ENCODE peak calls at places on chromosome 10, in seven cellular contexts. O is testis; D is BJ; E is astrocyte of the spinal cord; W is brain microvascular endothelial cell; X is CD4-positive, alpha-beta T cell; B is coronary artery. S is an unnamed sample.

GRCh38 chr10:45569471-45569870 is 103.1 kb downstream of the ZFAND4 start:
- DNase-seq in B (no peak), O (no peak), X (no peak), D (no peak), E (no peak), W (no peak), S (no peak)

GRCh38 chr10:11849272-11849671 is 26.1 kb downstream of the PROSER2 start:
- DNase-seq in X (no peak), D (no peak), O (no peak), B (no peak), W (no peak), E (no peak), S (no peak)

GRCh38 chr10:7412482-7413251 is 1.8 kb upstream of the SFMBT2 start:
- DNase-seq in D (no peak), X (peak; percentile 8), E (no peak), W (no peak), O (peak; percentile 63), B (no peak), S (no peak)

GRCh38 chr10:43282881-43283280 is 16.0 kb upstream of the RASGEF1A start:
- DNase-seq in X (no peak), O (no peak), B (no peak), E (no peak), W (no peak), D (no peak), S (no peak)

GRCh38 chr10:119687192-119688032 is 36.2 kb downstream of the BAG3 start:
- DNase-seq in O (no peak), B (no peak), E (peak; percentile 67), X (no peak), D (no peak), W (no peak), S (peak; percentile 61)

GRCh38 chr10:22554481-22555182 is 159.7 kb downstream of the PIP4K2A start:
- DNase-seq in B (peak; percentile 80), D (peak; percentile 17), O (peak; percentile 80), X (no peak), E (peak; percentile 91), W (peak; percentile 81), S (peak; percentile 91)

GRCh38 chr10:102452672-102453340 is 1.5 kb upstream of the C10orf95 start:
- DNase-seq in B (no peak), W (peak; percentile 71), E (peak; percentile 71), X (no peak), O (no peak), D (peak; percentile 58), S (peak; percentile 56)

GRCh38 chr10:60430017-60430416 is 40.3 kb upstream of the ANK3 start:
- DNase-seq in E (peak; percentile 89), B (no peak), O (no peak), W (peak; percentile 82), X (no peak), D (peak; percentile 26), S (peak; percentile 58)

GRCh38 chr10:43427166-43427825 is 9.6 kb upstream of the ZNF487 start:
- DNase-seq in O (no peak), W (no peak), B (no peak), E (no peak), D (no peak), X (peak; percentile 44), S (no peak)

GRCh38 chr10:47260505-47261111 is 39.4 kb upstream of the GDF10 start:
- DNase-seq in X (no peak), O (peak; percentile 48), D (no peak), E (no peak), B (no peak), W (no peak), S (no peak)

GRCh38 chr10:71253981-71254818 is 41.8 kb downstream of the UNC5B start:
- DNase-seq in W (no peak), E (no peak), O (no peak), D (no peak), B (no peak), X (no peak), S (no peak)

GRCh38 chr10:66999762-67000161 is 73.9 kb downstream of the LRRTM3 start:
- DNase-seq in W (no peak), E (no peak), X (no peak), O (no peak), D (no peak), B (no peak), S (no peak)

GRCh38 chr10:71852335-71852937 is 1.4 kb upstream of the PSAP start:
- DNase-seq in W (no peak), D (no peak), E (no peak), O (no peak), B (no peak), X (no peak), S (no peak)

GRCh38 chr10:43132796-43133195 is 5.4 kb upstream of the CSGALNACT2 start:
- DNase-seq in W (no peak), O (no peak), E (no peak), B (no peak), X (no peak), D (no peak), S (no peak)

GRCh38 chr10:80158598-80159127 is 26.1 kb downstream of the PLAC9 start:
- DNase-seq in O (peak; percentile 74), D (peak; percentile 97), X (no peak), W (peak; percentile 95), E (peak; percentile 97), B (peak; percentile 96), S (peak; percentile 98)

GRCh38 chr10:15236340-15236739 is 67.8 kb upstream of the NMT2 start:
- DNase-seq in D (no peak), E (peak; percentile 27), W (peak; percentile 46), O (no peak), B (no peak), X (no peak), S (peak; percentile 38)

GRCh38 chr10:131453772-131454634 is 142.5 kb upstream of the TCERG1L start:
- DNase-seq in D (no peak), B (peak; percentile 71), W (peak; percentile 16), X (peak; percentile 52), O (peak; percentile 93), E (no peak), S (peak; percentile 20)

GRCh38 chr10:75191821-75192568 is 18.6 kb upstream of the VDAC2 start:
- DNase-seq in B (peak; percentile 78), D (peak; percentile 77), E (peak; percentile 79), X (no peak), W (peak; percentile 89), O (peak; percentile 58), S (peak; percentile 88)

GRCh38 chr10:103188853-103189252 is 4.2 kb downstream of the NT5C2 start:
- DNase-seq in X (no peak), W (no peak), E (peak; percentile 30), O (no peak), D (no peak), B (no peak), S (peak; percentile 43)

GRCh38 chr10:27744478-27745379 is 890 bp downstream of the MKX start:
- DNase-seq in D (no peak), W (no peak), B (peak; percentile 81), X (no peak), O (peak; percentile 18), E (peak; percentile 33), S (no peak)

GRCh38 chr10:29517352-29517923 is 117.3 kb downstream of the SVIL start:
- DNase-seq in E (peak; percentile 38), D (no peak), O (peak; percentile 69), X (no peak), B (no peak), W (peak; percentile 46), S (peak; percentile 68)

GRCh38 chr10:29646238-29646902 is 11.6 kb upstream of the SVIL start:
- DNase-seq in X (no peak), O (no peak), B (no peak), D (no peak), W (peak; percentile 75), E (peak; percentile 58), S (peak; percentile 68)

GRCh38 chr10:100342627-100342972 is 4.4 kb upstream of the SCD start:
- DNase-seq in W (no peak), O (no peak), E (no peak), D (no peak), B (no peak), X (no peak), S (no peak)
- TF ChIP-seq CTCF in W (no peak), O (no peak), E (no peak), D (no peak), B (no peak), X (no peak), S (no peak)

DNA sequence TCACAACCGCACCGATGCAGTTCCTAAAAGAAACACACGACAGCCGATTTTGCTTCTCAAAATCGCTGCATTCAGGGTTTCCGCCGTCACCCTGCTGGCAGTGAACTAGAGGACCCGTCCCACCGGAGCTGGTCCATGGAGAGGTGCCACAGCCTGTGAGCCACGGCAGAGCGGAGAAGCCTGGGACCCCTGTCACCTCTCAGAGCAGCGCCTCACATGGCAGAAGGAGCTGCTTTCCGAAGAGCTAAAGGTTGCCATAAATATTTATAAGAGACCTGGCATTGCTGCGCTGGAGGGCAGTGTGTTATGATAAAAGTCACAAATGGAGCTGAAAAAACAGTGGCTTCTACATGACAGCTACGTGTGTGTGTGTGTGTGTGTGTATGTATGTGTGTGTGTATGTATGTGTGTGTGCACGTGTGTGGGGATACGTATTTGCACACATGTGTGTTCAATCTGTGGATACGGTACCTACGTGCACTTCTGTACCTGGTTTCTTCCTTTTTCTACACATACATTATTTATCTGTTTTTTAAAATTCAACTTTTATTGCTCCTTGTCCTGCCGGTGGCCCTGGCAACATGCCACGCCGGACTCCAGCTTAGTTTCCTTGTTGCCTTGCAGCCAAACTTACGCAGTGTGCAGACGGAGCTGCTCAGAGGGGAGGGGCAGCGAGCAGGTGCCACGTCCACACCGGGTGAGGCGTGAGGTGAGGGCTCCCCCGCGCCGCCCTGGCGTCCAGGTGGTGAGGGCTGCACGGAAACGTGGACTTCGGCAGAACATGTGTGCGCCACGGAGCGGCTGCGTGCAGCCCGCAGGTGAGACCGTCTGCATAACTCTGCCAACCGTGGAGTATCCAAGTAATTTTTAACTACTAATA is 115.2 kb upstream of the PITRM1 start:
- DNase-seq in O (no peak), D (no peak), W (no peak), E (no peak), B (no peak), X (no peak), S (no peak)
- TF ChIP-seq CTCF in O (no peak), D (no peak), W (no peak), E (no peak), B (no peak), X (no peak), S (no peak)

GRCh38 chr10:79103078-79103477 is 34.3 kb downstream of the ZMIZ1 start:
- DNase-seq in D (no peak), O (no peak), B (no peak), X (no peak), W (no peak), E (no peak), S (no peak)

GRCh38 chr10:79101560-79101971 is 32.8 kb downstream of the ZMIZ1 start:
- DNase-seq in X (no peak), O (no peak), D (no peak), W (no peak), E (no peak), B (no peak), S (no peak)

GRCh38 chr10:79100761-79101160 is 32.0 kb downstream of the ZMIZ1 start:
- DNase-seq in D (no peak), E (no peak), W (no peak), O (no peak), B (no peak), X (no peak), S (no peak)

GRCh38 chr10:79103585-79103984 is 34.8 kb downstream of the ZMIZ1 start:
- DNase-seq in X (no peak), W (no peak), E (no peak), O (no peak), D (no peak), B (no peak), S (no peak)

GRCh38 chr10:79102056-79102874 is 33.5 kb downstream of the ZMIZ1 start:
- DNase-seq in D (no peak), O (peak; percentile 78), X (no peak), B (no peak), W (no peak), E (peak; percentile 43), S (peak; percentile 50)
- TF ChIP-seq CTCF in D (no peak), O (no peak), X (no peak), B (no peak), W (peak; percentile 10), E (no peak), S (no peak)

GRCh38 chr10:81179805-81180452 is 642.2 kb downstream of the SH2D4B start:
- DNase-seq in X (no peak), O (peak; percentile 25), D (no peak), W (no peak), E (peak; percentile 3), B (no peak), S (peak; percentile 1)
- TF ChIP-seq CTCF in X (no peak), O (peak; percentile 14), D (no peak), W (peak; percentile 23), E (peak; percentile 42), B (no peak), S (peak; percentile 20)

S was measured in choroid plexus epithelial cell.